ENCODE peak calls at places on chromosomes 4 and X, in six cellular contexts. One of them, this sample, is unnamed.

GRCh38 chr4:40976343-40976742 is 226.6 kb downstream of the NSUN7 start:
- DNase-seq in K562: peak
- DNase-seq in HCT116: peak
- DNase-seq in NT2/D1: no peak
- DNase-seq in HepG2: peak
- DNase-seq in GM12878: no peak
- DNase-seq in this sample: no peak

GRCh38 chr4:81648576-81649272 is 177.0 kb upstream of the RASGEF1B start:
- DNase-seq in K562: no peak
- DNase-seq in HCT116: no peak
- DNase-seq in NT2/D1: no peak
- DNase-seq in HepG2: no peak
- DNase-seq in GM12878: peak
- DNase-seq in this sample: no peak

GRCh38 chrX:103878466-103879151 is 46.6 kb upstream of the RAB9B start:
- DNase-seq in K562: no peak
- DNase-seq in HCT116: peak
- DNase-seq in NT2/D1: peak
- DNase-seq in HepG2: peak
- DNase-seq in GM12878: no peak
- DNase-seq in this sample: no peak

GRCh38 chr4:185713731-185714130 is 98.3 kb downstream of the SORBS2 start:
- DNase-seq in K562: no peak
- DNase-seq in HCT116: no peak
- DNase-seq in NT2/D1: no peak
- DNase-seq in HepG2: peak
- DNase-seq in GM12878: no peak
- DNase-seq in this sample: no peak

GRCh38 chr4:123452585-123452984 is 56.0 kb downstream of the SPRY1 start:
- DNase-seq in K562: no peak
- DNase-seq in HCT116: no peak
- DNase-seq in NT2/D1: no peak
- DNase-seq in HepG2: peak
- DNase-seq in GM12878: no peak
- DNase-seq in this sample: no peak

GRCh38 chr4:163165217-163166017 is 1.3 kb downstream of the NAF1 start:
- DNase-seq in K562: peak
- DNase-seq in HCT116: no peak
- DNase-seq in NT2/D1: no peak
- DNase-seq in HepG2: no peak
- DNase-seq in GM12878: no peak
- DNase-seq in this sample: no peak

GRCh38 chrX:446243-446642 is 59.5 kb upstream of the PPP2R3B start:
- DNase-seq in K562: no peak
- DNase-seq in HCT116: no peak
- DNase-seq in NT2/D1: peak
- DNase-seq in HepG2: no peak
- DNase-seq in GM12878: no peak
- DNase-seq in this sample: peak

GRCh38 chr4:23033796-23034195 is 341.1 kb downstream of the GBA3 start:
- DNase-seq in K562: no peak
- DNase-seq in HCT116: no peak
- DNase-seq in NT2/D1: peak
- DNase-seq in HepG2: no peak
- DNase-seq in GM12878: no peak
- DNase-seq in this sample: no peak

GRCh38 chr4:169940460-169940859 is 85.7 kb downstream of the MFAP3L start:
- DNase-seq in K562: no peak
- DNase-seq in HCT116: no peak
- DNase-seq in NT2/D1: no peak
- DNase-seq in HepG2: no peak
- DNase-seq in GM12878: no peak
- DNase-seq in this sample: no peak

GRCh38 chr4:16122784-16123183 is 39.0 kb upstream of the PROM1 start:
- DNase-seq in K562: no peak
- DNase-seq in HCT116: no peak
- DNase-seq in NT2/D1: no peak
- DNase-seq in HepG2: no peak
- DNase-seq in GM12878: no peak
- DNase-seq in this sample: no peak

GRCh38 chr4:93317571-93317970 is 511.0 kb upstream of the ATOH1 start:
- DNase-seq in K562: no peak
- DNase-seq in HCT116: no peak
- DNase-seq in NT2/D1: no peak
- DNase-seq in HepG2: no peak
- DNase-seq in GM12878: no peak
- DNase-seq in this sample: no peak

GRCh38 chrX:129540725-129541184 is 696 bp downstream of the OCRL start:
- DNase-seq in K562: peak
- DNase-seq in HCT116: no peak
- DNase-seq in NT2/D1: no peak
- DNase-seq in HepG2: peak
- DNase-seq in GM12878: no peak
- DNase-seq in this sample: peak

GRCh38 chrX:30504309-30504708 is 73.3 kb downstream of the TASL start:
- DNase-seq in K562: peak
- DNase-seq in HCT116: peak
- DNase-seq in NT2/D1: no peak
- DNase-seq in HepG2: peak
- DNase-seq in GM12878: peak
- DNase-seq in this sample: no peak

GRCh38 chrX:153953342-153953830 is 8.9 kb upstream of the RENBP start:
- DNase-seq in K562: peak
- DNase-seq in HCT116: no peak
- DNase-seq in NT2/D1: no peak
- DNase-seq in HepG2: peak
- DNase-seq in GM12878: no peak
- DNase-seq in this sample: peak

GRCh38 chr4:53010320-53010719 is 148.2 kb downstream of the RASL11B start:
- DNase-seq in K562: no peak
- DNase-seq in HCT116: no peak
- DNase-seq in NT2/D1: no peak
- DNase-seq in HepG2: no peak
- DNase-seq in GM12878: no peak
- DNase-seq in this sample: no peak

GRCh38 chr4:85783483-85783882 is 308.5 kb downstream of the ARHGAP24 start:
- DNase-seq in K562: no peak
- DNase-seq in HCT116: no peak
- DNase-seq in NT2/D1: no peak
- DNase-seq in HepG2: no peak
- DNase-seq in GM12878: no peak
- DNase-seq in this sample: no peak

GRCh38 chrX:134669378-134670098 is 11.3 kb upstream of the PLAC1 start:
- DNase-seq in K562: no peak
- DNase-seq in HCT116: no peak
- DNase-seq in NT2/D1: no peak
- DNase-seq in HepG2: no peak
- DNase-seq in GM12878: no peak
- DNase-seq in this sample: no peak

GRCh38 chrX:78747471-78747870 is at the start of gene LPAR4:
- DNase-seq in K562: no peak
- DNase-seq in HCT116: no peak
- DNase-seq in NT2/D1: peak
- DNase-seq in HepG2: no peak
- DNase-seq in GM12878: no peak
- DNase-seq in this sample: peak

GRCh38 chrX:49184294-49185061 is 1.7 kb downstream of the PRICKLE3 start:
- DNase-seq in K562: peak
- DNase-seq in HCT116: peak
- DNase-seq in NT2/D1: peak
- DNase-seq in HepG2: no peak
- DNase-seq in GM12878: no peak
- DNase-seq in this sample: peak

GRCh38 chrX:16138108-16138427 is 14.7 kb downstream of the GRPR start:
- DNase-seq in K562: peak
- DNase-seq in HCT116: peak
- DNase-seq in NT2/D1: no peak
- DNase-seq in HepG2: peak
- DNase-seq in GM12878: peak
- DNase-seq in this sample: no peak

GRCh38 chrX:16772460-16772859 is 13.8 kb upstream of the TXLNG start:
- DNase-seq in K562: peak
- DNase-seq in HCT116: peak
- DNase-seq in NT2/D1: peak
- DNase-seq in HepG2: peak
- DNase-seq in GM12878: no peak
- DNase-seq in this sample: no peak

GRCh38 chr4:36004231-36004851 is 240.0 kb downstream of the ARAP2 start:
- DNase-seq in K562: no peak
- DNase-seq in HCT116: no peak
- DNase-seq in NT2/D1: no peak
- DNase-seq in HepG2: no peak
- DNase-seq in GM12878: no peak
- DNase-seq in this sample: no peak

GRCh38 chr4:169158046-169158445 is 112.7 kb downstream of the SH3RF1 start:
- DNase-seq in K562: no peak
- DNase-seq in HCT116: no peak
- DNase-seq in NT2/D1: no peak
- DNase-seq in HepG2: no peak
- DNase-seq in GM12878: no peak
- DNase-seq in this sample: no peak

GRCh38 chr4:80360900-80361299 is 25.4 kb downstream of the CFAP299 start:
- DNase-seq in K562: no peak
- DNase-seq in HCT116: no peak
- DNase-seq in NT2/D1: no peak
- DNase-seq in HepG2: no peak
- DNase-seq in GM12878: no peak
- DNase-seq in this sample: no peak

GRCh38 chr4:82428526-82428968 is 1.7 kb downstream of the HNRNPDL start:
- DNase-seq in K562: no peak
- DNase-seq in HCT116: no peak
- DNase-seq in NT2/D1: no peak
- DNase-seq in HepG2: no peak
- DNase-seq in GM12878: no peak
- DNase-seq in this sample: no peak

GRCh38 chr4:15913631-15913970 is 24.9 kb downstream of the FGFBP1 start:
- DNase-seq in K562: no peak
- DNase-seq in HCT116: peak
- DNase-seq in NT2/D1: no peak
- DNase-seq in HepG2: no peak
- DNase-seq in GM12878: no peak
- DNase-seq in this sample: no peak

GRCh38 chr4:164789047-164789446 is 35.1 kb downstream of the SMIM31 start:
- DNase-seq in K562: no peak
- DNase-seq in HCT116: no peak
- DNase-seq in NT2/D1: no peak
- DNase-seq in HepG2: no peak
- DNase-seq in GM12878: no peak
- DNase-seq in this sample: no peak

GRCh38 chr4:176539785-176540175 is 220.0 kb downstream of the SPCS3 start:
- DNase-seq in K562: no peak
- DNase-seq in HCT116: no peak
- DNase-seq in NT2/D1: no peak
- DNase-seq in HepG2: no peak
- DNase-seq in GM12878: no peak
- DNase-seq in this sample: no peak

GRCh38 chr4:37964734-37965457 is 4.7 kb downstream of the PTTG2 start:
- DNase-seq in K562: no peak
- DNase-seq in HCT116: no peak
- DNase-seq in NT2/D1: no peak
- DNase-seq in HepG2: no peak
- DNase-seq in GM12878: no peak
- DNase-seq in this sample: no peak
- TF ChIP-seq ZNF274 in K562: no peak
- TF ChIP-seq ZNF274 in HCT116: no peak
- TF ChIP-seq ZNF274 in NT2/D1: no peak
- TF ChIP-seq ZNF274 in HepG2: no peak
- TF ChIP-seq ZNF274 in GM12878: no peak
- TF ChIP-seq ZNF274 in this sample: no peak

DNA sequence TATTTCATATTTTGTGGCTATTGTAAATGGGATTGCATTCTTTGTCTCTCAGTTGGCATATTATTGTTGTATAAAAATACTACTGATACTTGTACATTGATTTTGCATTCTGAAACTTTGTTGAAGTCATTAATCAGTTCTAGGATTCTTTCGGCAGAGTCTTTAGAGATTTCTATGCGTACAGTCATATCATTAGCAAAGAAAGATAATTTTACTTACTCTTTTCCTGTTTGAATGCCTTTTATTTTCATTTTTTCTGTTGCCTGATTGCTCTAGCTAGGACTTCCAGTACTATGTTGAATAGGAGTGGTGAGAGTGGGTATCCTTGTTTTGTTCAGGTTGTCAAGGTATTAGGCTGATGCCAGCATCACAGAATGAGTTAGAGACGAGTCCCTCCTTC is 722.0 kb upstream of the PCDH10 start:
- DNase-seq in K562: no peak
- DNase-seq in HCT116: no peak
- DNase-seq in NT2/D1: no peak
- DNase-seq in HepG2: no peak
- DNase-seq in GM12878: no peak
- DNase-seq in this sample: no peak
- TF ChIP-seq ZNF274 in K562: no peak
- TF ChIP-seq ZNF274 in HCT116: no peak
- TF ChIP-seq ZNF274 in NT2/D1: no peak
- TF ChIP-seq ZNF274 in HepG2: no peak
- TF ChIP-seq ZNF274 in GM12878: no peak
- TF ChIP-seq ZNF274 in this sample: no peak

GRCh38 chr4:182925298-182925738 is 8.1 kb upstream of the DCTD start:
- DNase-seq in K562: peak
- DNase-seq in HCT116: peak
- DNase-seq in NT2/D1: no peak
- DNase-seq in HepG2: peak
- DNase-seq in GM12878: peak
- DNase-seq in this sample: peak
- TF ChIP-seq ZNF274 in K562: no peak
- TF ChIP-seq ZNF274 in HCT116: no peak
- TF ChIP-seq ZNF274 in NT2/D1: no peak
- TF ChIP-seq ZNF274 in HepG2: no peak
- TF ChIP-seq ZNF274 in GM12878: no peak
- TF ChIP-seq ZNF274 in this sample: no peak

GRCh38 chr4:181427076-181427475 is 816.1 kb upstream of the TENM3 start:
- DNase-seq in K562: no peak
- DNase-seq in HCT116: no peak
- DNase-seq in NT2/D1: no peak
- DNase-seq in HepG2: no peak
- DNase-seq in GM12878: no peak
- DNase-seq in this sample: no peak
- TF ChIP-seq ZNF274 in K562: no peak
- TF ChIP-seq ZNF274 in HCT116: no peak
- TF ChIP-seq ZNF274 in NT2/D1: no peak
- TF ChIP-seq ZNF274 in HepG2: no peak
- TF ChIP-seq ZNF274 in GM12878: no peak
- TF ChIP-seq ZNF274 in this sample: no peak

GRCh38 chrX:40103565-40104323 is 6.0 kb upstream of the BCOR start:
- DNase-seq in K562: no peak
- DNase-seq in HCT116: no peak
- DNase-seq in NT2/D1: no peak
- DNase-seq in HepG2: no peak
- DNase-seq in GM12878: no peak
- DNase-seq in this sample: no peak
- TF ChIP-seq ZNF274 in K562: no peak
- TF ChIP-seq ZNF274 in HCT116: no peak
- TF ChIP-seq ZNF274 in NT2/D1: no peak
- TF ChIP-seq ZNF274 in HepG2: no peak
- TF ChIP-seq ZNF274 in GM12878: no peak
- TF ChIP-seq ZNF274 in this sample: no peak

DNA sequence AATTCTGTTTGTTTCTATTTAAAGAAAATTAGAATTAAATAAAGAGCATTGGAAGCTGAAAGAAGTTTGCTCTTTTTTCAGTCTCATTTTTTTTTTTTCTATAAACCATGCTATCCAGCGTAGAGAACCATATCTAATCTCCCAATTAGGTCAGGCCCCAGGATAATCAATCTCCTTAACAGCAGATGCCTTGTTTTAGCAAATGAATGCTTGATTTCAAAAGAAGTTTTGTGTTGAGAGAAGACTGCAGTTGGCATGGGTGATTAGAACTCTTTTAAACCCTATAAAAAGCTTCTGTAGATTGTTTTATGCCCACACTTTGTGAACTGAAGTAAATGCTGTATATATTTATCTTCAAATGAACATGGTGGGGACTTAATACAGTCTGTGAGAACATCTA is 15.6 kb upstream of the MAD2L1 start:
- DNase-seq in K562: no peak
- DNase-seq in HCT116: no peak
- DNase-seq in NT2/D1: no peak
- DNase-seq in HepG2: no peak
- DNase-seq in GM12878: no peak
- DNase-seq in this sample: no peak
- TF ChIP-seq ZNF274 in K562: no peak
- TF ChIP-seq ZNF274 in HCT116: no peak
- TF ChIP-seq ZNF274 in NT2/D1: no peak
- TF ChIP-seq ZNF274 in HepG2: no peak
- TF ChIP-seq ZNF274 in GM12878: no peak
- TF ChIP-seq ZNF274 in this sample: no peak

This sample was measured in H1.